ENCODE peak calls at places on chromosomes 5 and 9, in four cellular contexts. O is A549, D is HepG2, L is IMR-90. W is an unnamed sample.

GRCh38 chr5:13359326-13359725 is 585.2 kb downstream of the DNAH5 start:
- DNase-seq in O (no peak), D (no peak), L (peak), W (no peak)

GRCh38 chr9:15182003-15182695 is 124.9 kb downstream of the TTC39B start:
- DNase-seq in O (no peak), D (no peak), L (no peak), W (no peak)

GRCh38 chr5:69050214-69050613 is 43.6 kb upstream of the SLC30A5 start:
- DNase-seq in O (no peak), D (peak), L (no peak), W (no peak)

GRCh38 chr5:17154211-17154996 is 63.0 kb upstream of the BASP1 start:
- DNase-seq in O (peak), D (no peak), L (peak), W (no peak)

GRCh38 chr9:8364021-8364782 is 564.6 kb upstream of the DMAC1 start:
- DNase-seq in O (no peak), D (no peak), L (no peak), W (no peak)

GRCh38 chr5:172573115-172573882 is 67.8 kb upstream of the NEURL1B start:
- DNase-seq in O (no peak), D (no peak), L (no peak), W (no peak)

GRCh38 chr9:1837453-1838084 is 177.6 kb upstream of the SMARCA2 start:
- DNase-seq in O (peak), D (peak), L (peak), W (peak)

GRCh38 chr5:154042751-154043150 is 4.0 kb downstream of the MFAP3 start:
- DNase-seq in O (no peak), D (no peak), L (no peak), W (no peak)

GRCh38 chr9:16515879-16516289 is 354.6 kb downstream of the BNC2 start:
- DNase-seq in O (no peak), D (no peak), L (peak), W (no peak)

GRCh38 chr9:3842839-3843238 is 317.0 kb upstream of the RFX3 start:
- DNase-seq in O (no peak), D (no peak), L (peak), W (no peak)

GRCh38 chr9:75616052-75616451 is 274.4 kb upstream of the PCSK5 start:
- DNase-seq in O (no peak), D (no peak), L (no peak), W (no peak)

GRCh38 chr9:38127271-38127839 is 58.3 kb upstream of the SHB start:
- DNase-seq in O (no peak), D (no peak), L (peak), W (no peak)

GRCh38 chr9:132977626-132978450 is 656 bp upstream of the GFI1B start:
- DNase-seq in O (peak), D (peak), L (peak), W (peak)

GRCh38 chr5:94908889-94909480 is 290.5 kb downstream of the SLF1 start:
- DNase-seq in O (peak), D (peak), L (peak), W (peak)

GRCh38 chr5:143314664-143315063 is 88.8 kb downstream of the NR3C1 start:
- DNase-seq in O (no peak), D (no peak), L (peak), W (no peak)

GRCh38 chr5:11973469-11973868 is 69.2 kb upstream of the CTNND2 start:
- DNase-seq in O (no peak), D (no peak), L (no peak), W (no peak)

GRCh38 chr9:127708952-127709587 is 2.3 kb downstream of the CFAP157 start:
- DNase-seq in O (no peak), D (no peak), L (no peak), W (no peak)

GRCh38 chr9:129835860-129836223 is 584 bp downstream of the USP20 start:
- DNase-seq in O (peak), D (no peak), L (peak), W (no peak)

GRCh38 chr5:10633271-10634049 is 69.6 kb downstream of the ANKRD33B start:
- DNase-seq in O (no peak), D (no peak), L (no peak), W (no peak)

GRCh38 chr5:107474724-107475489 is 195.8 kb downstream of the EFNA5 start:
- DNase-seq in O (peak), D (no peak), L (peak), W (no peak)

GRCh38 chr5:157222506-157223230 is 42.0 kb downstream of the ITK start:
- DNase-seq in O (no peak), D (no peak), L (peak), W (no peak)

GRCh38 chr9:124357591-124358361 is 57.5 kb downstream of the PSMB7 start:
- DNase-seq in O (no peak), D (no peak), L (no peak), W (no peak)

GRCh38 chr9:129702563-129702962 is 37.1 kb downstream of the PRRX2 start:
- DNase-seq in O (peak), D (no peak), L (peak), W (no peak)

GRCh38 chr9:34373749-34374148 is 2.9 kb downstream of the MYORG start:
- DNase-seq in O (no peak), D (no peak), L (no peak), W (no peak)

GRCh38 chr9:84781431-84781830 is 111.9 kb downstream of the NTRK2 start:
- DNase-seq in O (no peak), D (peak), L (no peak), W (no peak)

GRCh38 chr9:74718709-74719108 is 169.0 kb downstream of the TRPM6 start:
- DNase-seq in O (no peak), D (no peak), L (no peak), W (no peak)

GRCh38 chr5:178165585-178165984 is 11.9 kb upstream of the NHP2 start:
- DNase-seq in O (no peak), D (no peak), L (no peak), W (no peak)

GRCh38 chr9:137458194-137459146 is 664 bp downstream of the NSMF start:
- DNase-seq in O (no peak), D (no peak), L (no peak), W (no peak)

GRCh38 chr5:151651997-151652645 is 34.6 kb downstream of the SPARC start:
- DNase-seq in O (peak), D (peak), L (peak), W (peak)

GRCh38 chr5:96321371-96321770 is 111.7 kb downstream of the PCSK1 start:
- DNase-seq in O (no peak), D (no peak), L (peak), W (no peak)

GRCh38 chr5:111548992-111549649 is 36.8 kb upstream of the STARD4 start:
- DNase-seq in O (no peak), D (no peak), L (peak), W (no peak)

GRCh38 chr5:169757016-169757415 is 119.9 kb downstream of the DOCK2 start:
- DNase-seq in O (no peak), D (no peak), L (peak), W (no peak)

GRCh38 chr5:87115839-87116364 is 151.8 kb upstream of the RASA1 start:
- DNase-seq in O (no peak), D (no peak), L (no peak), W (no peak)
- TF ChIP-seq BHLHE40 in O (no peak), D (no peak), L (no peak), W (no peak)

GRCh38 chr5:89855417-89855816 is 554.1 kb downstream of the CETN3 start:
- DNase-seq in O (no peak), D (no peak), L (no peak), W (no peak)

GRCh38 chr5:89851911-89852310 is 557.6 kb downstream of the CETN3 start:
- DNase-seq in O (no peak), D (no peak), L (no peak), W (no peak)

GRCh38 chr5:89857790-89858189 is 551.8 kb downstream of the CETN3 start:
- DNase-seq in O (no peak), D (no peak), L (no peak), W (no peak)
- TF ChIP-seq BHLHE40 in O (no peak), D (no peak), L (no peak), W (no peak)

GRCh38 chr5:133298447-133298846 is 246.6 kb downstream of the HSPA4 start:
- DNase-seq in O (no peak), D (no peak), L (no peak), W (no peak)
- TF ChIP-seq BHLHE40 in O (no peak), D (no peak), L (no peak), W (no peak)

DNA sequence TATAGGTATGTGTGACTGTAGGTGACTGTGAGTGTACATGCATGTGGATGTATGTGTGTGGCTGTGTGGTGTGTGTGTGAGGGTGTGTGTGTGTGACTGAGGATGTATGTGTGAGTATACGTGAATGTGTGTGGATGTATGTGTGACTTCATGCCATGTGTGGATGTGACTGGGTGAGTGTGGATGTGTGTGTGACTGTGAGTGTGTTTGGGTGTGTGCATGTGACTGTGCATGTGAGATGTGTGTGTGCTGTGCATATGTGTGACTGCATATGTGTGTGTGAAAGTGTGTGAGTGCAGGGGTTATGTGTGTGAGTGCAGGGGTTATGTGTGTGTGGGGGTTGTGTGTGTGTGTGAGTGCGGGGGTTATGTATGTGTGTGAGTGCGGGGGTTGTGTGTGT is 42.3 kb downstream of the RXRA start:
- DNase-seq in O (no peak), D (no peak), L (no peak), W (no peak)
- TF ChIP-seq BHLHE40 in O (no peak), D (no peak), L (no peak), W (no peak)

GRCh38 chr5:171299851-171300250 is 9.2 kb upstream of the TLX3 start:
- DNase-seq in O (no peak), D (no peak), L (peak), W (no peak)
- TF ChIP-seq BHLHE40 in O (no peak), D (no peak), L (no peak), W (no peak)

DNA sequence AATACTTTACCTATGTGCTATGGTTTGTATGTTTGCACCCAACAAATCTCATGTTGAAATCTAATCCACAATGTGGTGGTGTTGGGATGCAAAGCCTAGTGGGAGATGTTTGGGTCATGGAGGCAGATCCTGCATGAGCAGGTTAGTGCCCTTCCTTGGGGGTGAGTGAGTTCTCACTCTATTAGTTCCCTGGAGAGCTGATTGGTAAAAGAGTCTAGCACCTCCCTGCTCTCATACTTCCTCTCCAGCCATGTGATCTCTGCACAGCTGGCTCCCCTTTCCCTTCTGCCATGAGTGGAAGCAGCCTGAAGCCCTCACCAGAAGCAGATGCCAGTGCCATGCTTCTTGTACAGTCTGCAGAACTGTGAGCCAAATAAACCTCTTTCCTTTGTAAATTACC is 60.5 kb upstream of the PJA2 start:
- DNase-seq in O (no peak), D (no peak), L (no peak), W (no peak)
- TF ChIP-seq BHLHE40 in O (no peak), D (no peak), L (no peak), W (no peak)

W was measured in HEK293T.